ENCODE peak calls at places on chromosome 12, in nine cellular contexts. U is HCT116, L is neural progenitor cell, F is SK-N-SH, S is GM23248, B is PC-3, W is GM23338, C is OCI-LY7, T is hepatocyte. I is an unnamed sample.

GRCh38 chr12:94187351-94187750 is 39.0 kb downstream of the PLXNC1 start:
- DNase-seq in S (peak; percentile 23), C (no peak), B (no peak), F (peak; percentile 37), W (no peak), U (no peak), L (no peak), T (no peak), I (no peak)

GRCh38 chr12:95700316-95700785 is 90.2 kb downstream of the NTN4 start:
- DNase-seq in S (peak; percentile 98), U (no peak), C (no peak), B (peak; percentile 84), F (no peak), T (no peak), L (no peak), W (no peak), I (peak; percentile 89)

GRCh38 chr12:16135323-16135722 is 142.2 kb downstream of the SLC15A5 start:
- DNase-seq in W (no peak), C (no peak), B (no peak), F (no peak), L (no peak), T (no peak), U (no peak), S (no peak), I (no peak)

GRCh38 chr12:85765443-85765842 is 70.8 kb downstream of the RASSF9 start:
- DNase-seq in F (no peak), B (no peak), U (no peak), S (no peak), C (no peak), T (no peak), W (no peak), L (no peak), I (no peak)

GRCh38 chr12:22443379-22444316 is 100.7 kb downstream of the C2CD5 start:
- DNase-seq in T (peak; percentile 90), B (peak; percentile 75), F (peak; percentile 57), S (peak; percentile 87), L (peak; percentile 91), C (peak; percentile 84), W (peak; percentile 96), U (peak; percentile 75), I (peak; percentile 74)

GRCh38 chr12:69108024-69108423 is 131.3 kb upstream of the CPSF6 start:
- DNase-seq in U (no peak), S (no peak), T (no peak), C (no peak), B (peak; percentile 14), L (no peak), F (no peak), W (peak; percentile 46), I (no peak)

GRCh38 chr12:107320929-107321618 is 227.7 kb upstream of the CRY1 start:
- DNase-seq in T (peak; percentile 53), B (peak; percentile 39), W (peak; percentile 82), S (peak; percentile 47), L (peak; percentile 68), F (peak; percentile 57), U (no peak), C (no peak), I (no peak)

GRCh38 chr12:2294651-2295475 is 242.1 kb downstream of the CACNA1C start:
- DNase-seq in F (no peak), C (peak; percentile 45), B (no peak), S (peak; percentile 71), T (peak; percentile 51), U (no peak), L (no peak), W (no peak), I (no peak)

GRCh38 chr12:9756756-9757155 is 3.9 kb downstream of the CD69 start:
- DNase-seq in U (no peak), C (no peak), F (no peak), L (no peak), W (no peak), T (no peak), S (no peak), B (no peak), I (no peak)

GRCh38 chr12:66693901-66694513 is 15.1 kb upstream of the GRIP1 start:
- DNase-seq in C (peak; percentile 94), U (peak; percentile 52), B (peak; percentile 89), L (peak; percentile 80), W (peak; percentile 82), S (peak; percentile 81), T (peak; percentile 85), F (peak; percentile 15), I (peak; percentile 88)

GRCh38 chr12:103470664-103471063 is 25.1 kb downstream of the C12orf42 start:
- DNase-seq in F (no peak), U (no peak), S (peak; percentile 44), B (peak; percentile 45), L (no peak), W (no peak), T (no peak), C (peak; percentile 24), I (no peak)

GRCh38 chr12:103469716-103470115 is 26.1 kb downstream of the C12orf42 start:
- DNase-seq in L (no peak), W (no peak), B (no peak), T (no peak), U (no peak), F (no peak), C (no peak), S (peak; percentile 1), I (no peak)

DNA sequence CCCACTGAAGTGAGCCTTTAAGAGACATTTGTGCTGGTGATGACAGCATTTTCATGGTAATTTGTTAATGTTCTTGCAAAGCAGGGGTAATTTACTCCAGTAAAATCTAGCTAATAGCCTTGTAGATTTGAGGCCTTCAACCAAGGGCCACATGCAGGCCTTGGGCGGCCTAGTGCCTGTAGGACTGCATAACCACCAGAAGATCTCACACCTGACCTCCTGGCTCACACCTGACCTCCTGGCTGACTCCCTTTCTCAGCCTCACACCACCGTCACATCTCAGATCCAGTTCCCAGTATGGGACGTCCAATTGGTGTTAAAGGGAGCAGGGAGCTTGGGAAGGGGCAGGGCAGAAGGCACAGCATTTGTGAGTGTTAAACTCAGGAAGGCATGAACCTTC is 26.9 kb downstream of the C12orf42 start:
- DNase-seq in C (no peak), B (no peak), W (no peak), F (no peak), U (no peak), L (no peak), S (no peak), T (no peak), I (no peak)
- TF ChIP-seq EZH2phosphoT487 in C (no peak), B (no peak), W (no peak), F (no peak), U (no peak), L (no peak), S (no peak), T (no peak), I (no peak)

GRCh38 chr12:121427556-121428055 is 27.7 kb downstream of the RNF34 start:
- DNase-seq in F (no peak), U (no peak), C (no peak), S (no peak), B (no peak), L (no peak), T (no peak), W (no peak), I (no peak)
- H3K4me2 ChIP-seq in F (no peak overlapping the region), U (no peak overlapping the region), C (no peak overlapping the region), S (no peak overlapping the region), B (no peak overlapping the region), L (no peak overlapping the region), T (no peak overlapping the region), W (no peak overlapping the region), I (no peak overlapping the region)

GRCh38 chr12:53994691-53995310 is 5.2 kb upstream of the HOXC9 start:
- DNase-seq in U (no peak), T (no peak), B (no peak), S (no peak), L (no peak), C (no peak), F (no peak), W (peak; percentile 51), I (no peak)

GRCh38 chr12:53996886-53997217 is 3.1 kb upstream of the HOXC9 start:
- DNase-seq in S (no peak), W (no peak), L (no peak), U (no peak), B (no peak), C (no peak), F (no peak), T (no peak), I (no peak)

GRCh38 chr12:53997324-53998173 is 2.4 kb upstream of the HOXC9 start:
- DNase-seq in L (no peak), F (no peak), W (no peak), C (no peak), S (no peak), B (no peak), U (no peak), T (no peak), I (no peak)

GRCh38 chr12:53995311-53996187 is 4.4 kb upstream of the HOXC9 start:
- DNase-seq in C (no peak), U (no peak), S (peak; percentile 64), W (peak; percentile 88), F (peak; percentile 60), T (peak; percentile 71), B (peak; percentile 83), L (no peak), I (no peak)

DNA sequence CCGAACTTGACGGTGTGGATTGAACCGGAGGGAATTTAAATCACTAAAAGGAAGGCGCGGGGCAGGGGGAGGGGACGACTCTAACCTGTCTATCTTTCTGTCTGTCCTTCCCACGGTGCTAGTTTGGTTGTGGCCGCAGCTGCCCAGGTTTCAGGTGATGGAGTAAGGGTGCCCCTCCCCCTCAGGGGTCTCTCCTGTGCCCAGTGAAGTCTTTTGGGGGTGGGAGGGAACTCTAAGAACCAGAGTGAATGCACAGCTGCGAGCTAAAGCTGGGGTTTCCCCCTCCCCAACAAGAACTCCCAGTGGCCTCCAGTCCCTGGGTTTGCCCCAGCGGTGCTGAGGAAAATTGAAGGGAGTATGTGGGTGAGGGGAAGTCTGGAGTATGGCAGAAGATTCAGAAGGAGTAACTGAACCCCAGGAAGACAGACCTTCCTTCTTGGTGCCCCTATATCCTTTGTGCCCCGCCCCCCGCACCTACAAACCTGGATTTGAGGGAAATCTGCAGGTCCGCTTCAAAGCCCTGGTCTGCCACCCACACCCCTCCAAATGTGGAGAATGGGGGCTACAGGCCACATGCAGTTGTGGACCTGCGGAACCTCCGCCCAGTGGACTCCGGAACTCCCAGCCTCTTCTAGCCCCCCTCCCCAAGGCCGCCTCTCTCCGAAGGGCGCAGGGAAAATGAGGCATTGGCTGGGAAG is 3.6 kb upstream of the HOXC9 start:
- DNase-seq in W (peak; percentile 62), S (no peak), U (no peak), C (no peak), B (no peak), T (no peak), L (no peak), F (no peak), I (no peak)
- H2AFZ ChIP-seq in W (peak overlapping the region; percentile 74), S (peak overlapping the region; percentile 70), U (no peak overlapping the region), C (peak overlapping the region; percentile 44), B (peak overlapping the region; percentile 80), T (peak overlapping the region; percentile 67), L (no peak overlapping the region), F (no peak overlapping the region), I (peak overlapping the region; percentile 96)

DNA sequence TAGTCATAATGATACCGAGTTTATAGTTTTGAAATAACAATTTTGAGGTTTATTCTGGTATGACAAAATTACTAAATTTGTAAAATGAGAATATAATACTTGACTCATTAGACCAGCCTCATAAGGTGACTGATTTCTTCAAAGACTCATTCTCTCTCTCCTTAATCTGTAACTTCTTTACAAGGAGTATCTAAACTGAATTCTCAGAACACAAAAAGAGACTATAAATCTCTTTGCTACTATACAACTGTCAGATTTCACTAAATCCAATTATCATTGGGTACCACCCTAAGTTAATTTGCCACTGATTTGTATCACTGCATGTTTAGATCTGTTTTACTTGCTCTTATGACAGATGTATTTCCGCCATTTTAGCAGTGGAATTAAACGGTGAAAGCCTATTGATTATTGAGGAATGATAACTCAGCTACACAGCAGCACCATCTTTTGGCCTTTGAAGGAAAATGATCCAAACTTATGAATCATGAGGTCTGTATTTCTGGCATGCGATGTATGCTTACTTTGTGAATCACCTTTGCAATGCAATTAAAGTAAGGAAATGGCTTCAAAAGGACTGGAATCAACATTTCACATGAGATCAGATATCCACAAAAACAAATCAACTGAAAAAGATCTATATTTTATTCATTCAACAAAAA is 161.2 kb downstream of the RERGL start:
- DNase-seq in U (peak; percentile 75), C (no peak), S (peak; percentile 69), T (peak; percentile 30), W (peak; percentile 3), B (peak; percentile 88), L (peak; percentile 2), F (no peak), I (no peak)
- TF ChIP-seq EZH2phosphoT487 in U (no peak), C (no peak), S (no peak), T (no peak), W (no peak), B (no peak), L (no peak), F (no peak), I (no peak)